ENCODE peak calls at places on chromosomes 7 and 10, in seven cellular contexts. One of them, this sample, is unnamed.

GRCh38 chr10:13074562-13075451 is 25.2 kb upstream of the OPTN start:
- DNase-seq in naive thymus-derived CD8-positive, alpha-beta T cell: peak
- DNase-seq in IMR-90: peak
- DNase-seq in aorta: peak
- DNase-seq in A549: peak
- DNase-seq in CD8-positive, alpha-beta T cell: peak
- DNase-seq in osteocyte: peak
- DNase-seq in this sample: no peak

GRCh38 chr10:124709862-124710261 is 34.3 kb downstream of the FAM53B start:
- DNase-seq in naive thymus-derived CD8-positive, alpha-beta T cell: no peak
- DNase-seq in IMR-90: no peak
- DNase-seq in aorta: no peak
- DNase-seq in A549: no peak
- DNase-seq in CD8-positive, alpha-beta T cell: no peak
- DNase-seq in osteocyte: no peak
- DNase-seq in this sample: peak

GRCh38 chr7:49367072-49367471 is 406.4 kb upstream of the VWC2 start:
- DNase-seq in naive thymus-derived CD8-positive, alpha-beta T cell: no peak
- DNase-seq in IMR-90: no peak
- DNase-seq in aorta: no peak
- DNase-seq in A549: no peak
- DNase-seq in CD8-positive, alpha-beta T cell: no peak
- DNase-seq in osteocyte: no peak
- DNase-seq in this sample: no peak

GRCh38 chr10:132429281-132430230 is 32.6 kb downstream of the PWWP2B start:
- DNase-seq in naive thymus-derived CD8-positive, alpha-beta T cell: no peak
- DNase-seq in IMR-90: no peak
- DNase-seq in aorta: no peak
- DNase-seq in A549: no peak
- DNase-seq in CD8-positive, alpha-beta T cell: no peak
- DNase-seq in osteocyte: no peak
- DNase-seq in this sample: peak

GRCh38 chr7:151271699-151272355 is 23.3 kb upstream of the SMARCD3 start:
- DNase-seq in naive thymus-derived CD8-positive, alpha-beta T cell: peak
- DNase-seq in IMR-90: peak
- DNase-seq in aorta: peak
- DNase-seq in A549: peak
- DNase-seq in CD8-positive, alpha-beta T cell: no peak
- DNase-seq in osteocyte: no peak
- DNase-seq in this sample: peak

GRCh38 chr10:49395741-49396665 is at the start of gene DRGX:
- DNase-seq in naive thymus-derived CD8-positive, alpha-beta T cell: no peak
- DNase-seq in IMR-90: no peak
- DNase-seq in aorta: no peak
- DNase-seq in A549: no peak
- DNase-seq in CD8-positive, alpha-beta T cell: no peak
- DNase-seq in osteocyte: peak
- DNase-seq in this sample: no peak

GRCh38 chr10:86798636-86799035 is 42.2 kb downstream of the BMPR1A start:
- DNase-seq in naive thymus-derived CD8-positive, alpha-beta T cell: no peak
- DNase-seq in IMR-90: peak
- DNase-seq in aorta: no peak
- DNase-seq in A549: no peak
- DNase-seq in CD8-positive, alpha-beta T cell: no peak
- DNase-seq in osteocyte: no peak
- DNase-seq in this sample: no peak

GRCh38 chr7:32680259-32681173 is 185.2 kb downstream of the AVL9 start:
- DNase-seq in naive thymus-derived CD8-positive, alpha-beta T cell: no peak
- DNase-seq in IMR-90: peak
- DNase-seq in aorta: no peak
- DNase-seq in A549: no peak
- DNase-seq in CD8-positive, alpha-beta T cell: no peak
- DNase-seq in osteocyte: no peak
- DNase-seq in this sample: no peak

GRCh38 chr7:42747073-42747472 is 164.8 kb downstream of the C7orf25 start:
- DNase-seq in naive thymus-derived CD8-positive, alpha-beta T cell: no peak
- DNase-seq in IMR-90: no peak
- DNase-seq in aorta: no peak
- DNase-seq in A549: no peak
- DNase-seq in CD8-positive, alpha-beta T cell: no peak
- DNase-seq in osteocyte: no peak
- DNase-seq in this sample: no peak

This sample was measured in mucosa of descending colon.